ENCODE peak calls at places on chromosomes 1 and 21, in seven cellular contexts. One of them, this sample, is unnamed.

GRCh38 chr1:217136895-217137205 is 413.6 kb upstream of the ESRRG start:
- DNase-seq in pancreas: no peak
- DNase-seq in activated T-helper 1 cell treated with anti-CD3 and anti-CD28 coated beads, Interleukin-12 subunit alpha, Interleukin-12 subunit beta, Interleukin-2, Interleukin-4 antibody, amounts not matched to agents 30 ng/mL and 10 ng/mL and 1 ng/mL, durations not matched to agents 14 hours and 24 hours and 36 hours: no peak
- DNase-seq in lower leg skin: no peak
- DNase-seq in GM20000: no peak
- DNase-seq in A172: no peak
- DNase-seq in amniotic stem cell: no peak
- DNase-seq in this sample: no peak

GRCh38 chr21:15000076-15000475 is 64.7 kb downstream of the NRIP1 start:
- DNase-seq in pancreas: no peak
- DNase-seq in activated T-helper 1 cell treated with anti-CD3 and anti-CD28 coated beads, Interleukin-12 subunit alpha, Interleukin-12 subunit beta, Interleukin-2, Interleukin-4 antibody, amounts not matched to agents 30 ng/mL and 10 ng/mL and 1 ng/mL, durations not matched to agents 14 hours and 24 hours and 36 hours: no peak
- DNase-seq in lower leg skin: no peak
- DNase-seq in GM20000: no peak
- DNase-seq in A172: peak; percentile 15
- DNase-seq in amniotic stem cell: no peak
- DNase-seq in this sample: no peak

GRCh38 chr1:233707906-233708292 is 94.0 kb downstream of the KCNK1 start:
- DNase-seq in pancreas: no peak
- DNase-seq in activated T-helper 1 cell treated with anti-CD3 and anti-CD28 coated beads, Interleukin-12 subunit alpha, Interleukin-12 subunit beta, Interleukin-2, Interleukin-4 antibody, amounts not matched to agents 30 ng/mL and 10 ng/mL and 1 ng/mL, durations not matched to agents 14 hours and 24 hours and 36 hours: no peak
- DNase-seq in lower leg skin: no peak
- DNase-seq in GM20000: no peak
- DNase-seq in A172: no peak
- DNase-seq in amniotic stem cell: no peak
- DNase-seq in this sample: no peak

GRCh38 chr21:45256021-45256911 is 31.4 kb downstream of the POFUT2 start:
- DNase-seq in pancreas: no peak
- DNase-seq in activated T-helper 1 cell treated with anti-CD3 and anti-CD28 coated beads, Interleukin-12 subunit alpha, Interleukin-12 subunit beta, Interleukin-2, Interleukin-4 antibody, amounts not matched to agents 30 ng/mL and 10 ng/mL and 1 ng/mL, durations not matched to agents 14 hours and 24 hours and 36 hours: no peak
- DNase-seq in lower leg skin: no peak
- DNase-seq in GM20000: no peak
- DNase-seq in A172: no peak
- DNase-seq in amniotic stem cell: no peak
- DNase-seq in this sample: no peak

GRCh38 chr1:19650416-19651140 is 6.5 kb downstream of the NBL1 start:
- DNase-seq in pancreas: no peak
- DNase-seq in activated T-helper 1 cell treated with anti-CD3 and anti-CD28 coated beads, Interleukin-12 subunit alpha, Interleukin-12 subunit beta, Interleukin-2, Interleukin-4 antibody, amounts not matched to agents 30 ng/mL and 10 ng/mL and 1 ng/mL, durations not matched to agents 14 hours and 24 hours and 36 hours: no peak
- DNase-seq in lower leg skin: no peak
- DNase-seq in GM20000: no peak
- DNase-seq in A172: no peak
- DNase-seq in amniotic stem cell: no peak
- DNase-seq in this sample: no peak

GRCh38 chr1:4528590-4528989 is 125.8 kb upstream of the AJAP1 start:
- DNase-seq in pancreas: no peak
- DNase-seq in activated T-helper 1 cell treated with anti-CD3 and anti-CD28 coated beads, Interleukin-12 subunit alpha, Interleukin-12 subunit beta, Interleukin-2, Interleukin-4 antibody, amounts not matched to agents 30 ng/mL and 10 ng/mL and 1 ng/mL, durations not matched to agents 14 hours and 24 hours and 36 hours: no peak
- DNase-seq in lower leg skin: no peak
- DNase-seq in GM20000: no peak
- DNase-seq in A172: no peak
- DNase-seq in amniotic stem cell: no peak
- DNase-seq in this sample: no peak

GRCh38 chr1:34418166-34418565 is 241.5 kb downstream of the C1orf94 start:
- DNase-seq in pancreas: no peak
- DNase-seq in activated T-helper 1 cell treated with anti-CD3 and anti-CD28 coated beads, Interleukin-12 subunit alpha, Interleukin-12 subunit beta, Interleukin-2, Interleukin-4 antibody, amounts not matched to agents 30 ng/mL and 10 ng/mL and 1 ng/mL, durations not matched to agents 14 hours and 24 hours and 36 hours: no peak
- DNase-seq in lower leg skin: no peak
- DNase-seq in GM20000: no peak
- DNase-seq in A172: no peak
- DNase-seq in amniotic stem cell: no peak
- DNase-seq in this sample: no peak

GRCh38 chr1:1420654-1421134 is 382 bp downstream of the ANKRD65 start:
- DNase-seq in pancreas: peak; percentile 35
- DNase-seq in activated T-helper 1 cell treated with anti-CD3 and anti-CD28 coated beads, Interleukin-12 subunit alpha, Interleukin-12 subunit beta, Interleukin-2, Interleukin-4 antibody, amounts not matched to agents 30 ng/mL and 10 ng/mL and 1 ng/mL, durations not matched to agents 14 hours and 24 hours and 36 hours: no peak
- DNase-seq in lower leg skin: no peak
- DNase-seq in GM20000: peak; percentile 25
- DNase-seq in A172: no peak
- DNase-seq in amniotic stem cell: no peak
- DNase-seq in this sample: no peak

GRCh38 chr1:119779869-119780356 is 11.2 kb upstream of the HMGCS2 start:
- DNase-seq in pancreas: peak; percentile 44
- DNase-seq in activated T-helper 1 cell treated with anti-CD3 and anti-CD28 coated beads, Interleukin-12 subunit alpha, Interleukin-12 subunit beta, Interleukin-2, Interleukin-4 antibody, amounts not matched to agents 30 ng/mL and 10 ng/mL and 1 ng/mL, durations not matched to agents 14 hours and 24 hours and 36 hours: no peak
- DNase-seq in lower leg skin: peak; percentile 32
- DNase-seq in GM20000: no peak
- DNase-seq in A172: no peak
- DNase-seq in amniotic stem cell: no peak
- DNase-seq in this sample: no peak

GRCh38 chr1:42962641-42963377 is 4.1 kb upstream of the SLC2A1 start:
- DNase-seq in pancreas: no peak
- DNase-seq in activated T-helper 1 cell treated with anti-CD3 and anti-CD28 coated beads, Interleukin-12 subunit alpha, Interleukin-12 subunit beta, Interleukin-2, Interleukin-4 antibody, amounts not matched to agents 30 ng/mL and 10 ng/mL and 1 ng/mL, durations not matched to agents 14 hours and 24 hours and 36 hours: no peak
- DNase-seq in lower leg skin: peak; percentile 65
- DNase-seq in GM20000: no peak
- DNase-seq in A172: no peak
- DNase-seq in amniotic stem cell: no peak
- DNase-seq in this sample: no peak

GRCh38 chr1:202567747-202568146 is 142.5 kb downstream of the SYT2 start:
- DNase-seq in pancreas: no peak
- DNase-seq in activated T-helper 1 cell treated with anti-CD3 and anti-CD28 coated beads, Interleukin-12 subunit alpha, Interleukin-12 subunit beta, Interleukin-2, Interleukin-4 antibody, amounts not matched to agents 30 ng/mL and 10 ng/mL and 1 ng/mL, durations not matched to agents 14 hours and 24 hours and 36 hours: no peak
- DNase-seq in lower leg skin: no peak
- DNase-seq in GM20000: no peak
- DNase-seq in A172: peak; percentile 58
- DNase-seq in amniotic stem cell: no peak
- DNase-seq in this sample: no peak

GRCh38 chr21:41381731-41382130 is 19.9 kb downstream of the MX2 start:
- DNase-seq in pancreas: no peak
- DNase-seq in activated T-helper 1 cell treated with anti-CD3 and anti-CD28 coated beads, Interleukin-12 subunit alpha, Interleukin-12 subunit beta, Interleukin-2, Interleukin-4 antibody, amounts not matched to agents 30 ng/mL and 10 ng/mL and 1 ng/mL, durations not matched to agents 14 hours and 24 hours and 36 hours: no peak
- DNase-seq in lower leg skin: no peak
- DNase-seq in GM20000: no peak
- DNase-seq in A172: no peak
- DNase-seq in amniotic stem cell: no peak
- DNase-seq in this sample: no peak

GRCh38 chr1:232780354-232780753 is 24.9 kb upstream of the MAP10 start:
- DNase-seq in pancreas: no peak
- DNase-seq in activated T-helper 1 cell treated with anti-CD3 and anti-CD28 coated beads, Interleukin-12 subunit alpha, Interleukin-12 subunit beta, Interleukin-2, Interleukin-4 antibody, amounts not matched to agents 30 ng/mL and 10 ng/mL and 1 ng/mL, durations not matched to agents 14 hours and 24 hours and 36 hours: no peak
- DNase-seq in lower leg skin: no peak
- DNase-seq in GM20000: no peak
- DNase-seq in A172: no peak
- DNase-seq in amniotic stem cell: no peak
- DNase-seq in this sample: no peak

GRCh38 chr1:239987103-239987745 is 104.5 kb upstream of the FMN2 start:
- DNase-seq in pancreas: no peak
- DNase-seq in activated T-helper 1 cell treated with anti-CD3 and anti-CD28 coated beads, Interleukin-12 subunit alpha, Interleukin-12 subunit beta, Interleukin-2, Interleukin-4 antibody, amounts not matched to agents 30 ng/mL and 10 ng/mL and 1 ng/mL, durations not matched to agents 14 hours and 24 hours and 36 hours: no peak
- DNase-seq in lower leg skin: no peak
- DNase-seq in GM20000: no peak
- DNase-seq in A172: peak; percentile 56
- DNase-seq in amniotic stem cell: peak; percentile 51
- DNase-seq in this sample: peak; percentile 13

GRCh38 chr1:14606632-14607031 is 8.1 kb downstream of the KAZN start:
- DNase-seq in pancreas: no peak
- DNase-seq in activated T-helper 1 cell treated with anti-CD3 and anti-CD28 coated beads, Interleukin-12 subunit alpha, Interleukin-12 subunit beta, Interleukin-2, Interleukin-4 antibody, amounts not matched to agents 30 ng/mL and 10 ng/mL and 1 ng/mL, durations not matched to agents 14 hours and 24 hours and 36 hours: no peak
- DNase-seq in lower leg skin: no peak
- DNase-seq in GM20000: no peak
- DNase-seq in A172: no peak
- DNase-seq in amniotic stem cell: no peak
- DNase-seq in this sample: no peak

GRCh38 chr1:175600721-175601440 is 142.5 kb downstream of the TNR start:
- DNase-seq in pancreas: no peak
- DNase-seq in activated T-helper 1 cell treated with anti-CD3 and anti-CD28 coated beads, Interleukin-12 subunit alpha, Interleukin-12 subunit beta, Interleukin-2, Interleukin-4 antibody, amounts not matched to agents 30 ng/mL and 10 ng/mL and 1 ng/mL, durations not matched to agents 14 hours and 24 hours and 36 hours: peak; percentile 29
- DNase-seq in lower leg skin: no peak
- DNase-seq in GM20000: peak; percentile 54
- DNase-seq in A172: no peak
- DNase-seq in amniotic stem cell: no peak
- DNase-seq in this sample: no peak

GRCh38 chr1:86429830-86430229 is 5.9 kb downstream of the CLCA2 start:
- DNase-seq in pancreas: no peak
- DNase-seq in activated T-helper 1 cell treated with anti-CD3 and anti-CD28 coated beads, Interleukin-12 subunit alpha, Interleukin-12 subunit beta, Interleukin-2, Interleukin-4 antibody, amounts not matched to agents 30 ng/mL and 10 ng/mL and 1 ng/mL, durations not matched to agents 14 hours and 24 hours and 36 hours: no peak
- DNase-seq in lower leg skin: peak; percentile 88
- DNase-seq in GM20000: no peak
- DNase-seq in A172: peak; percentile 43
- DNase-seq in amniotic stem cell: peak; percentile 55
- DNase-seq in this sample: peak; percentile 88

GRCh38 chr1:58529288-58529687 is 17.2 kb downstream of the OMA1 start:
- DNase-seq in pancreas: no peak
- DNase-seq in activated T-helper 1 cell treated with anti-CD3 and anti-CD28 coated beads, Interleukin-12 subunit alpha, Interleukin-12 subunit beta, Interleukin-2, Interleukin-4 antibody, amounts not matched to agents 30 ng/mL and 10 ng/mL and 1 ng/mL, durations not matched to agents 14 hours and 24 hours and 36 hours: no peak
- DNase-seq in lower leg skin: no peak
- DNase-seq in GM20000: no peak
- DNase-seq in A172: no peak
- DNase-seq in amniotic stem cell: no peak
- DNase-seq in this sample: no peak

GRCh38 chr1:17874231-17874630 is 119.1 kb downstream of the ACTL8 start:
- DNase-seq in pancreas: no peak
- DNase-seq in activated T-helper 1 cell treated with anti-CD3 and anti-CD28 coated beads, Interleukin-12 subunit alpha, Interleukin-12 subunit beta, Interleukin-2, Interleukin-4 antibody, amounts not matched to agents 30 ng/mL and 10 ng/mL and 1 ng/mL, durations not matched to agents 14 hours and 24 hours and 36 hours: no peak
- DNase-seq in lower leg skin: no peak
- DNase-seq in GM20000: no peak
- DNase-seq in A172: peak; percentile 87
- DNase-seq in amniotic stem cell: peak; percentile 38
- DNase-seq in this sample: peak; percentile 82

GRCh38 chr1:161726631-161727342 is 5.4 kb downstream of the FCRLB start:
- DNase-seq in pancreas: peak; percentile 89
- DNase-seq in activated T-helper 1 cell treated with anti-CD3 and anti-CD28 coated beads, Interleukin-12 subunit alpha, Interleukin-12 subunit beta, Interleukin-2, Interleukin-4 antibody, amounts not matched to agents 30 ng/mL and 10 ng/mL and 1 ng/mL, durations not matched to agents 14 hours and 24 hours and 36 hours: peak; percentile 50
- DNase-seq in lower leg skin: peak; percentile 85
- DNase-seq in GM20000: peak; percentile 90
- DNase-seq in A172: peak; percentile 87
- DNase-seq in amniotic stem cell: peak; percentile 68
- DNase-seq in this sample: no peak

GRCh38 chr1:1683104-1683905 is 9.3 kb downstream of the SLC35E2B start:
- DNase-seq in pancreas: no peak
- DNase-seq in activated T-helper 1 cell treated with anti-CD3 and anti-CD28 coated beads, Interleukin-12 subunit alpha, Interleukin-12 subunit beta, Interleukin-2, Interleukin-4 antibody, amounts not matched to agents 30 ng/mL and 10 ng/mL and 1 ng/mL, durations not matched to agents 14 hours and 24 hours and 36 hours: no peak
- DNase-seq in lower leg skin: no peak
- DNase-seq in GM20000: no peak
- DNase-seq in A172: no peak
- DNase-seq in amniotic stem cell: no peak
- DNase-seq in this sample: no peak

GRCh38 chr1:18951818-18952391 is 4.6 kb downstream of the IFFO2 start:
- DNase-seq in pancreas: no peak
- DNase-seq in activated T-helper 1 cell treated with anti-CD3 and anti-CD28 coated beads, Interleukin-12 subunit alpha, Interleukin-12 subunit beta, Interleukin-2, Interleukin-4 antibody, amounts not matched to agents 30 ng/mL and 10 ng/mL and 1 ng/mL, durations not matched to agents 14 hours and 24 hours and 36 hours: peak; percentile 89
- DNase-seq in lower leg skin: no peak
- DNase-seq in GM20000: peak; percentile 87
- DNase-seq in A172: no peak
- DNase-seq in amniotic stem cell: no peak
- DNase-seq in this sample: no peak

GRCh38 chr1:57483954-57484353 is 60.1 kb upstream of the DAB1 start:
- DNase-seq in pancreas: no peak
- DNase-seq in activated T-helper 1 cell treated with anti-CD3 and anti-CD28 coated beads, Interleukin-12 subunit alpha, Interleukin-12 subunit beta, Interleukin-2, Interleukin-4 antibody, amounts not matched to agents 30 ng/mL and 10 ng/mL and 1 ng/mL, durations not matched to agents 14 hours and 24 hours and 36 hours: no peak
- DNase-seq in lower leg skin: no peak
- DNase-seq in GM20000: no peak
- DNase-seq in A172: no peak
- DNase-seq in amniotic stem cell: no peak
- DNase-seq in this sample: no peak

GRCh38 chr1:208264469-208265126 is 20.4 kb upstream of the PLXNA2 start:
- DNase-seq in pancreas: no peak
- DNase-seq in activated T-helper 1 cell treated with anti-CD3 and anti-CD28 coated beads, Interleukin-12 subunit alpha, Interleukin-12 subunit beta, Interleukin-2, Interleukin-4 antibody, amounts not matched to agents 30 ng/mL and 10 ng/mL and 1 ng/mL, durations not matched to agents 14 hours and 24 hours and 36 hours: no peak
- DNase-seq in lower leg skin: no peak
- DNase-seq in GM20000: no peak
- DNase-seq in A172: no peak
- DNase-seq in amniotic stem cell: no peak
- DNase-seq in this sample: no peak

GRCh38 chr1:211543003-211543402 is 36.0 kb downstream of the SLC30A1 start:
- DNase-seq in pancreas: no peak
- DNase-seq in activated T-helper 1 cell treated with anti-CD3 and anti-CD28 coated beads, Interleukin-12 subunit alpha, Interleukin-12 subunit beta, Interleukin-2, Interleukin-4 antibody, amounts not matched to agents 30 ng/mL and 10 ng/mL and 1 ng/mL, durations not matched to agents 14 hours and 24 hours and 36 hours: no peak
- DNase-seq in lower leg skin: no peak
- DNase-seq in GM20000: no peak
- DNase-seq in A172: no peak
- DNase-seq in amniotic stem cell: no peak
- DNase-seq in this sample: no peak

GRCh38 chr1:64240209-64240608 is 36.8 kb downstream of the UBE2U start:
- DNase-seq in pancreas: no peak
- DNase-seq in activated T-helper 1 cell treated with anti-CD3 and anti-CD28 coated beads, Interleukin-12 subunit alpha, Interleukin-12 subunit beta, Interleukin-2, Interleukin-4 antibody, amounts not matched to agents 30 ng/mL and 10 ng/mL and 1 ng/mL, durations not matched to agents 14 hours and 24 hours and 36 hours: no peak
- DNase-seq in lower leg skin: no peak
- DNase-seq in GM20000: no peak
- DNase-seq in A172: no peak
- DNase-seq in amniotic stem cell: no peak
- DNase-seq in this sample: peak; percentile 31

GRCh38 chr1:225509770-225510169 is 81.9 kb upstream of the LBR start:
- DNase-seq in pancreas: no peak
- DNase-seq in activated T-helper 1 cell treated with anti-CD3 and anti-CD28 coated beads, Interleukin-12 subunit alpha, Interleukin-12 subunit beta, Interleukin-2, Interleukin-4 antibody, amounts not matched to agents 30 ng/mL and 10 ng/mL and 1 ng/mL, durations not matched to agents 14 hours and 24 hours and 36 hours: no peak
- DNase-seq in lower leg skin: no peak
- DNase-seq in GM20000: no peak
- DNase-seq in A172: peak; percentile 55
- DNase-seq in amniotic stem cell: no peak
- DNase-seq in this sample: no peak

GRCh38 chr1:65467536-65467935 is 47.1 kb downstream of the LEPR start:
- DNase-seq in pancreas: peak; percentile 62
- DNase-seq in activated T-helper 1 cell treated with anti-CD3 and anti-CD28 coated beads, Interleukin-12 subunit alpha, Interleukin-12 subunit beta, Interleukin-2, Interleukin-4 antibody, amounts not matched to agents 30 ng/mL and 10 ng/mL and 1 ng/mL, durations not matched to agents 14 hours and 24 hours and 36 hours: no peak
- DNase-seq in lower leg skin: no peak
- DNase-seq in GM20000: no peak
- DNase-seq in A172: no peak
- DNase-seq in amniotic stem cell: no peak
- DNase-seq in this sample: no peak

GRCh38 chr1:67441183-67441582 is 11.0 kb upstream of the SERBP1 start:
- DNase-seq in pancreas: peak; percentile 11
- DNase-seq in activated T-helper 1 cell treated with anti-CD3 and anti-CD28 coated beads, Interleukin-12 subunit alpha, Interleukin-12 subunit beta, Interleukin-2, Interleukin-4 antibody, amounts not matched to agents 30 ng/mL and 10 ng/mL and 1 ng/mL, durations not matched to agents 14 hours and 24 hours and 36 hours: no peak
- DNase-seq in lower leg skin: no peak
- DNase-seq in GM20000: no peak
- DNase-seq in A172: no peak
- DNase-seq in amniotic stem cell: no peak
- DNase-seq in this sample: no peak

GRCh38 chr1:26854953-26855352 is 8.0 kb upstream of the SFN start:
- DNase-seq in pancreas: no peak
- DNase-seq in activated T-helper 1 cell treated with anti-CD3 and anti-CD28 coated beads, Interleukin-12 subunit alpha, Interleukin-12 subunit beta, Interleukin-2, Interleukin-4 antibody, amounts not matched to agents 30 ng/mL and 10 ng/mL and 1 ng/mL, durations not matched to agents 14 hours and 24 hours and 36 hours: no peak
- DNase-seq in lower leg skin: peak; percentile 72
- DNase-seq in GM20000: no peak
- DNase-seq in A172: no peak
- DNase-seq in amniotic stem cell: no peak
- DNase-seq in this sample: no peak

GRCh38 chr1:15764890-15765289 is 6.3 kb downstream of the FBLIM1 start:
- DNase-seq in pancreas: peak; percentile 26
- DNase-seq in activated T-helper 1 cell treated with anti-CD3 and anti-CD28 coated beads, Interleukin-12 subunit alpha, Interleukin-12 subunit beta, Interleukin-2, Interleukin-4 antibody, amounts not matched to agents 30 ng/mL and 10 ng/mL and 1 ng/mL, durations not matched to agents 14 hours and 24 hours and 36 hours: no peak
- DNase-seq in lower leg skin: no peak
- DNase-seq in GM20000: no peak
- DNase-seq in A172: no peak
- DNase-seq in amniotic stem cell: no peak
- DNase-seq in this sample: no peak

This sample was measured in AG09309.